ENCODE peak calls at places on chromosomes 5 and 9, in seven cellular contexts. Z, F, Y, K, A, Q and U are unnamed samples.
A peak's percentile ranks its signal among the peaks of the same experiment; 100 is the strongest.

GRCh38 chr9:87160148-87161107 is 213.1 kb upstream of the GAS1 start:
- DNase-seq in Z (no peak), F (no peak), Y (no peak), K (no peak), A (no peak), Q (peak; percentile 44), U (peak; percentile 46)

GRCh38 chr9:3271581-3271980 is 254.2 kb downstream of the RFX3 start:
- DNase-seq in Z (no peak), F (no peak), Y (no peak), K (no peak), A (no peak), Q (no peak), U (no peak)

GRCh38 chr9:16103613-16104012 is 550.8 kb downstream of the CCDC171 start:
- DNase-seq in Z (no peak), F (no peak), Y (no peak), K (no peak), A (no peak), Q (peak; percentile 33), U (no peak)

GRCh38 chr5:170612256-170612656 is 108.4 kb downstream of the KCNIP1 start:
- DNase-seq in Z (no peak), F (no peak), Y (no peak), K (no peak), A (no peak), Q (no peak), U (no peak)

GRCh38 chr5:169850407-169850806 is 129.9 kb downstream of the INSYN2B start:
- DNase-seq in Z (no peak), F (no peak), Y (no peak), K (peak; percentile 30), A (no peak), Q (no peak), U (no peak)

GRCh38 chr5:54727874-54728273 is 210.3 kb downstream of the SNX18 start:
- DNase-seq in Z (no peak), F (no peak), Y (no peak), K (no peak), A (no peak), Q (no peak), U (no peak)

GRCh38 chr9:116491659-116492058 is 195.4 kb upstream of the TRIM32 start:
- DNase-seq in Z (no peak), F (no peak), Y (no peak), K (no peak), A (no peak), Q (no peak), U (no peak)

GRCh38 chr9:16085167-16085718 is 532.4 kb downstream of the CCDC171 start:
- DNase-seq in Z (no peak), F (no peak), Y (no peak), K (no peak), A (no peak), Q (peak; percentile 53), U (no peak)

GRCh38 chr9:121133104-121133816 is 58.5 kb downstream of the CNTRL start:
- DNase-seq in Z (no peak), F (no peak), Y (no peak), K (peak; percentile 4), A (no peak), Q (no peak), U (no peak)

DNA sequence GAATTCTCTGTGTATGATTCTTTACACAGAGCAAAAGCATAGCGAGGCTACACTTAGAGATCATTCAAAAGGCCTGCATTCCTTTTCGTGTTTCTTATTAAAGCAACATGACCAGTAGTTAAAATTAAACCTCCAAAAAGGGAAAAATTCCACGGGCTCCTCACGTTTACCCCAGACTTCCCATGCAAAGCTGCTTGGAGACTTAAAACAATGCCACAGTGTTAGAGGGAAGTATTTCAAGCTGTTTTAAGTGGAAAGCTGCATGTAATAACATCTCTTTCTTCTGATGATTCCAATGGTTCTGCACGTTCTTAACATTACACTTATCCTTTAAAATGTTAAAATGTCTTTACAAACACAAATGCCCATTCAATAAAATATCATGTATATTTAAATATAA is 405.2 kb downstream of the SEMA5A start:
- DNase-seq in Z (no peak), F (no peak), Y (no peak), K (no peak), A (no peak), Q (no peak), U (no peak)
- H3K27ac ChIP-seq in Z (no peak overlapping the region), F (no peak overlapping the region), Y (no peak overlapping the region), K (no peak overlapping the region), A (no peak overlapping the region), Q (no peak overlapping the region), U (no peak overlapping the region)

GRCh38 chr9:684950-685340 is 156.6 kb upstream of the DMRT1 start:
- DNase-seq in Z (peak; percentile 89), F (no peak), Y (no peak), K (no peak), A (no peak), Q (no peak), U (no peak)
- H3K4me3 ChIP-seq in Z (peak overlapping the region; percentile 70), F (no peak overlapping the region), Y (peak overlapping the region; percentile 70), K (no peak overlapping the region), A (peak overlapping the region; percentile 19), Q (no peak overlapping the region), U (no peak overlapping the region)

DNA sequence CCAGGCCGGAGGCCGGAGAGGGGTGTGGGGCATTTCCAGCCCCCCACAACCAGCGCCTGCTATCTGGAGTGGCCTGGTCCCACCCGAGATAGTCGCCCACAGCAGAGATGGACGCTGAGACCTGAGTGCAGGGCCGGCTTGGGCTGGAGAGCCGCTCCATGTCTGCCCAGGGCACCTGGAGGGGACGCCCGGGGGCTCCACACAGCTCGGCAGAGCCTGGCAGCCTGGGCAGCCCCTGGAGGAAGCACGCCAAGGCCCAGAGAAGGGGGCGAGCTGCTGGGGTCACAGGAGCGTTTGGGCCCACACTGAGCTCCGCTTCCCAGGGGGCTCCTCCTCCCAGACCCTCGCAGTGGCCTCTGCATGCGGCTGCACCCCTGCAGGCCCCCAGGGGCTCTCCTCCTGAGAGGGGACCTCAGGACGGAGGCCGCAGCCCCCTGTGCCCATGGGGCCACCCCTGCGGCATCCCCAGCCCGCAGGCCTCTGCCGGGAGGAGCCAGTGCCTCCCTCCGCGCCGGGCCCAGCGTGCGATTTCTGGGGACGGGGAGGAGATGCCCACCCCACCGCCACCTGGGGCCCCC is 42.2 kb upstream of the EGFL7 start:
- DNase-seq in Z (no peak), F (no peak), Y (no peak), K (no peak), A (no peak), Q (no peak), U (peak; percentile 14)
- H3K27ac ChIP-seq in Z (no peak overlapping the region), F (no peak overlapping the region), Y (no peak overlapping the region), K (no peak overlapping the region), A (peak overlapping the region; percentile 8), Q (no peak overlapping the region), U (no peak overlapping the region)

GRCh38 chr5:36888303-36888702 is 11.7 kb downstream of the NIPBL start:
- DNase-seq in Z (no peak), F (no peak), Y (no peak), K (no peak), A (no peak), Q (no peak), U (no peak)

GRCh38 chr5:36886791-36887190 is 10.2 kb downstream of the NIPBL start:
- DNase-seq in Z (no peak), F (no peak), Y (no peak), K (no peak), A (no peak), Q (no peak), U (no peak)

GRCh38 chr5:36887532-36887931 is 11.0 kb downstream of the NIPBL start:
- DNase-seq in Z (no peak), F (no peak), Y (no peak), K (no peak), A (no peak), Q (no peak), U (no peak)

GRCh38 chr5:36891266-36891665 is 14.7 kb downstream of the NIPBL start:
- DNase-seq in Z (no peak), F (no peak), Y (no peak), K (no peak), A (no peak), Q (no peak), U (no peak)

DNA sequence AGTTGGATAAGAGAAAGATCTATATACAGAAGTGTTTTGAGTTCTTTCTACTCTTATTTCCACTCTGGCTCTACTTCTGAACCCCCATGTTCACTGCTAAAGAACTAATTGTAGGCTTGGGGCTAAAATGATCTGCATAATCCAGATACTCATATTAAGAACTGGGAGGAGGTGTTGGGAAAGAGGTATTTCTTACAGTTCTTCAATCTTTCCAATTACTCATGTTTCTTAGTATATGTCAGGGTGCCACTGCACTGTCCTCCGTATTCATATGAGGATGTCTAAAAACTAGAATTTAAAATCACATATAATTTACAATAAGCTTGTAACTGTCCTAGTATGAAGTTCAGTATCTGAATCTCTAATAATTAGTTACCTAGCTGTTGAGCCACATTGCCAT is 12.7 kb downstream of the NIPBL start:
- DNase-seq in Z (no peak), F (no peak), Y (no peak), K (no peak), A (no peak), Q (no peak), U (no peak)
- H3K4me3 ChIP-seq in Z (no peak overlapping the region), F (no peak overlapping the region), Y (no peak overlapping the region), K (no peak overlapping the region), A (no peak overlapping the region), Q (no peak overlapping the region), U (no peak overlapping the region)

DNA sequence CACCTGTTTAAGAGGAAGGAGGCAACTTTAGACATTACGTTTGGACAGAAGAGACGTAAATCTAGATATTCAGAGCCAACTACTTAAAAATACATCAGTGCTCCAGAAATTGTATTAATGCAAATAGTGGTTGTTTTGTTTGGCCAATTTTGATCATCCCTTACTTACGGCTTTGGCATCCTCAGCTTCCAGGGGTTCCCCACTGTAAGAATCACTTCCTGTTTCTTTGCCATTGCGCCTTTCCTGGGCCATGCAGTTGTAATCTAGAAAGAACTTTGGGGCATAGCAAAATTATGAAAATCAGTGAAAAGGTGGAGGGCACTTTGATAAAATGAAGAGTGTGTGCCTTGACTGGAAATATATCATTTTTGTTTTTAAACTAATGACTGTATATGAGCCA is 537.2 kb upstream of the TLE4 start:
- DNase-seq in Z (no peak), F (no peak), Y (no peak), K (no peak), A (no peak), Q (no peak), U (no peak)
- H3K27ac ChIP-seq in Z (no peak overlapping the region), F (no peak overlapping the region), Y (no peak overlapping the region), K (no peak overlapping the region), A (no peak overlapping the region), Q (no peak overlapping the region), U (no peak overlapping the region)